ENCODE peak calls at places on chromosomes 5 and 9, in seven cellular contexts. O is OCI-LY7, X is NCI-H187 treated with DMSO at 0.1 percent for 48 hours, U is AG04450, N is GM19239, Q is T-cell, C is M059J. P is an unnamed sample.
A peak's percentile ranks its signal among the peaks of the same experiment; 100 is the strongest.

GRCh38 chr9:18632624-18633407 is 158.9 kb downstream of the ADAMTSL1 start:
- DNase-seq in O (no peak), X (no peak), U (peak; percentile 58), N (no peak), Q (no peak), C (peak; percentile 84), P (peak; percentile 75)

GRCh38 chr9:68416891-68417570 is 60.6 kb downstream of the PGM5 start:
- DNase-seq in O (peak; percentile 46), X (no peak), U (no peak), N (no peak), Q (no peak), C (no peak), P (no peak)

GRCh38 chr5:147208134-147208533 is 26.7 kb upstream of the STK32A start:
- DNase-seq in O (no peak), X (no peak), U (no peak), N (no peak), Q (no peak), C (peak; percentile 19), P (no peak)

GRCh38 chr5:146778261-146778660 is 100.3 kb downstream of the PPP2R2B start:
- DNase-seq in O (no peak), X (no peak), U (no peak), N (no peak), Q (no peak), C (no peak), P (no peak)

GRCh38 chr5:137666109-137666850 is 69.6 kb downstream of the KLHL3 start:
- DNase-seq in O (no peak), X (no peak), U (no peak), N (peak; percentile 21), Q (peak; percentile 22), C (peak; percentile 39), P (no peak)

GRCh38 chr5:14665110-14665822 is 748 bp downstream of the OTULIN start:
- DNase-seq in O (peak; percentile 54), X (no peak), U (no peak), N (no peak), Q (no peak), C (peak; percentile 57), P (peak; percentile 38)

GRCh38 chr9:111914749-111915424 is 18.3 kb downstream of the UGCG start:
- DNase-seq in O (no peak), X (peak; percentile 5), U (no peak), N (no peak), Q (no peak), C (no peak), P (no peak)

GRCh38 chr5:44914221-44914620 is 105.5 kb downstream of the MRPS30 start:
- DNase-seq in O (no peak), X (no peak), U (no peak), N (no peak), Q (no peak), C (no peak), P (no peak)

GRCh38 chr5:150304481-150305081 is 1.9 kb upstream of the ARSI start:
- DNase-seq in O (no peak), X (no peak), U (no peak), N (no peak), Q (no peak), C (no peak), P (no peak)

GRCh38 chr9:14300588-14300987 is 13.4 kb downstream of the NFIB start:
- DNase-seq in O (no peak), X (no peak), U (no peak), N (no peak), Q (no peak), C (no peak), P (no peak)

GRCh38 chr5:109650451-109650850 is 39.3 kb upstream of the MAN2A1 start:
- DNase-seq in O (no peak), X (no peak), U (no peak), N (no peak), Q (no peak), C (no peak), P (no peak)

GRCh38 chr9:136438548-136438908 is 1.1 kb downstream of the INPP5E start:
- DNase-seq in O (peak; percentile 34), X (no peak), U (no peak), N (peak; percentile 48), Q (no peak), C (no peak), P (no peak)

GRCh38 chr9:98555851-98556465 is 152.8 kb downstream of the GABBR2 start:
- DNase-seq in O (no peak), X (no peak), U (no peak), N (no peak), Q (no peak), C (no peak), P (no peak)

GRCh38 chr9:3534614-3535404 is 9.0 kb upstream of the RFX3 start:
- DNase-seq in O (no peak), X (no peak), U (no peak), N (no peak), Q (no peak), C (no peak), P (no peak)

GRCh38 chr5:61735999-61736398 is 403.9 kb downstream of the ZSWIM6 start:
- DNase-seq in O (no peak), X (no peak), U (no peak), N (no peak), Q (no peak), C (no peak), P (no peak)

GRCh38 chr5:474826-475661 is 32.1 kb downstream of the EXOC3 start:
- DNase-seq in O (no peak), X (no peak), U (no peak), N (no peak), Q (no peak), C (no peak), P (no peak)

GRCh38 chr9:68599826-68600225 is 59.1 kb upstream of the TMEM252 start:
- DNase-seq in O (no peak), X (no peak), U (no peak), N (no peak), Q (no peak), C (no peak), P (no peak)